ENCODE peak calls at places on chromosome 14, in five cellular contexts. V, M, Z, Y and L are unnamed samples.

GRCh38 chr14:55306938-55307589 is 35.8 kb downstream of the FBXO34 start:
- DNase-seq in V (no peak), M (no peak), Z (no peak), Y (no peak), L (no peak)

GRCh38 chr14:97408937-97409860 is 612.0 kb downstream of the VRK1 start:
- DNase-seq in V (no peak), M (no peak), Z (no peak), Y (no peak), L (no peak)

GRCh38 chr14:50607181-50607580 is 47.2 kb downstream of the ATL1 start:
- DNase-seq in V (no peak), M (no peak), Z (no peak), Y (no peak), L (no peak)

GRCh38 chr14:23916446-23916845 is 37.1 kb upstream of the DHRS4 start:
- DNase-seq in V (no peak), M (no peak), Z (no peak), Y (no peak), L (no peak)

GRCh38 chr14:99725774-99726537 is 41.9 kb downstream of the CYP46A1 start:
- DNase-seq in V (no peak), M (peak; percentile 21), Z (no peak), Y (no peak), L (no peak)

GRCh38 chr14:78324353-78324752 is 154.2 kb downstream of the NRXN3 start:
- DNase-seq in V (no peak), M (no peak), Z (no peak), Y (no peak), L (no peak)

GRCh38 chr14:70013269-70013873 is 134.2 kb downstream of the SMOC1 start:
- DNase-seq in V (peak; percentile 57), M (peak; percentile 61), Z (peak; percentile 49), Y (no peak), L (peak; percentile 21)

GRCh38 chr14:27090716-27091115 is 492.9 kb upstream of the NOVA1 start:
- DNase-seq in V (peak; percentile 14), M (no peak), Z (no peak), Y (no peak), L (no peak)

GRCh38 chr14:68815288-68816182 is 22.7 kb upstream of the ZFP36L1 start:
- DNase-seq in V (no peak), M (no peak), Z (peak; percentile 38), Y (no peak), L (peak; percentile 30)

GRCh38 chr14:75150150-75150549 is 23.3 kb upstream of the NEK9 start:
- DNase-seq in V (no peak), M (no peak), Z (no peak), Y (no peak), L (no peak)

GRCh38 chr14:57051633-57052032 is 217.1 kb downstream of the EXOC5 start:
- DNase-seq in V (no peak), M (no peak), Z (no peak), Y (no peak), L (no peak)

GRCh38 chr14:37796703-37797416 is 201.4 kb downstream of the TTC6 start:
- DNase-seq in V (no peak), M (no peak), Z (no peak), Y (no peak), L (no peak)

GRCh38 chr14:20632831-20633771 is 8.4 kb downstream of the OR6S1 start:
- DNase-seq in V (no peak), M (peak; percentile 60), Z (peak; percentile 96), Y (peak; percentile 30), L (peak; percentile 88)

GRCh38 chr14:104360522-104360921 is 219.0 kb upstream of the C14orf180 start:
- DNase-seq in V (no peak), M (peak; percentile 20), Z (no peak), Y (no peak), L (no peak)

GRCh38 chr14:55416866-55417265 is 5.2 kb upstream of the ATG14 start:
- DNase-seq in V (peak; percentile 37), M (peak; percentile 45), Z (peak; percentile 19), Y (no peak), L (peak; percentile 33)